ENCODE peak calls at places on chromosomes 13 and 19, in four cellular contexts. G is heart right ventricle, Q is choroid plexus epithelial cell, H is pancreas. C is an unnamed sample.

GRCh38 chr13:26953273-26953672 is 192.7 kb upstream of the GPR12 start:
- DNase-seq in G (no peak), Q (no peak), H (no peak), C (no peak)

GRCh38 chr13:110915874-110916670 is 1.2 kb upstream of the ANKRD10 start:
- DNase-seq in G (no peak), Q (peak), H (no peak), C (no peak)

GRCh38 chr13:28071424-28071823 is 29.0 kb downstream of the FLT3 start:
- DNase-seq in G (no peak), Q (no peak), H (no peak), C (no peak)

GRCh38 chr19:3783660-3784584 is 2.3 kb downstream of the MATK start:
- DNase-seq in G (no peak), Q (no peak), H (no peak), C (no peak)

GRCh38 chr19:4889034-4889825 is 13.5 kb downstream of the ARRDC5 start:
- DNase-seq in G (no peak), Q (peak), H (no peak), C (no peak)

GRCh38 chr13:41383400-41383799 is 72.3 kb downstream of the NAA16 start:
- DNase-seq in G (no peak), Q (peak), H (no peak), C (no peak)

GRCh38 chr13:52916483-52916990 is 68.1 kb upstream of the PCDH8 start:
- DNase-seq in G (no peak), Q (no peak), H (no peak), C (no peak)

GRCh38 chr19:39342647-39343305 is 555 bp downstream of the SAMD4B start:
- DNase-seq in G (peak), Q (peak), H (no peak), C (no peak)

GRCh38 chr19:3176715-3177501 is 1.7 kb upstream of the S1PR4 start:
- DNase-seq in G (no peak), Q (peak), H (no peak), C (no peak)

GRCh38 chr13:28441533-28441928 is 53.4 kb downstream of the FLT1 start:
- DNase-seq in G (no peak), Q (no peak), H (no peak), C (no peak)

GRCh38 chr13:38902551-38902950 is 88.1 kb downstream of the STOML3 start:
- DNase-seq in G (no peak), Q (no peak), H (no peak), C (no peak)

GRCh38 chr19:42353341-42354015 is 28.0 kb downstream of the MEGF8 start:
- DNase-seq in G (no peak), Q (no peak), H (no peak), C (no peak)

GRCh38 chr19:54179921-54180452 is 7.0 kb upstream of the TMC4 start:
- DNase-seq in G (no peak), Q (peak), H (no peak), C (no peak)

GRCh38 chr13:98996046-98996445 is 18.2 kb upstream of the DOCK9 start:
- DNase-seq in G (no peak), Q (no peak), H (no peak), C (no peak)

GRCh38 chr13:61417171-61417570 is 1.5 kb upstream of the PCDH20 start:
- DNase-seq in G (no peak), Q (no peak), H (no peak), C (no peak)

GRCh38 chr13:74136089-74136658 is 2.0 kb upstream of the KLF12 start:
- DNase-seq in G (peak), Q (peak), H (no peak), C (no peak)

GRCh38 chr19:6587093-6587820 is 3.7 kb downstream of the CD70 start:
- DNase-seq in G (no peak), Q (no peak), H (no peak), C (no peak)

GRCh38 chr19:4115050-4115817 is 8.7 kb downstream of the MAP2K2 start:
- DNase-seq in G (peak), Q (no peak), H (no peak), C (no peak)

GRCh38 chr19:31330761-31331160 is 18.5 kb downstream of the TSHZ3 start:
- DNase-seq in G (no peak), Q (no peak), H (no peak), C (no peak)

GRCh38 chr13:113291997-113292862 is 4.8 kb upstream of the LAMP1 start:
- DNase-seq in G (no peak), Q (peak), H (no peak), C (no peak)

GRCh38 chr19:6392219-6393073 is 518 bp downstream of the GTF2F1 start:
- DNase-seq in G (no peak), Q (no peak), H (no peak), C (no peak)

GRCh38 chr19:12996542-12997094 is 1.3 kb downstream of the NFIX start:
- DNase-seq in G (peak), Q (no peak), H (peak), C (no peak)

GRCh38 chr13:34933349-34933748 is 8.7 kb upstream of the NBEA start:
- DNase-seq in G (no peak), Q (no peak), H (no peak), C (no peak)

GRCh38 chr13:51867062-51867461 is 5.3 kb downstream of the CCDC70 start:
- DNase-seq in G (no peak), Q (no peak), H (no peak), C (no peak)

GRCh38 chr19:54281008-54281728 is at the start of gene LILRB2:
- DNase-seq in G (no peak), Q (no peak), H (no peak), C (no peak)

GRCh38 chr19:40633207-40633606 is 32.0 kb downstream of the LTBP4 start:
- DNase-seq in G (no peak), Q (peak), H (no peak), C (no peak)

GRCh38 chr19:50349277-50350057 is 16.0 kb downstream of the NAPSA start:
- DNase-seq in G (no peak), Q (no peak), H (no peak), C (no peak)
- TF ChIP-seq CTCF in G (no peak), Q (peak), H (no peak), C (peak)

DNA sequence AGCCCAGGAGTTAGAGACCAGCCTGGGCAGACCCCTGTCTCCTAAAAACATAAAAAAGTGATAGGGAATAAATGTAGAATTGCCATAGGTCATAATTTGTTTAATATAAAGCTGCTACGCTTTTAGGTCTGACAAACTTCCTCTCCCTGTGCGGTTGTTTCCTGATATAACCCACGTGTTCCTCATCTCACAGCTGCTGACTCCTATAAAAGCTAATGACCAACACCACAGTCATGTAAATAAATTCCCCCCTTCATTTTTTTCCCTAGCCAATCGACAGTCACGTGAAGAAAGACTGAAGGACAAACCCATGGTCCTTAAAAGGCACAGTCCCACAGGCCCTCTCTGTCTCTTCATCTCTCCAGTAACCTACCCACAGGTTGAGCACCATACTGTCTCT is 27.5 kb downstream of the ZNF266 start:
- DNase-seq in G (no peak), Q (no peak), H (no peak), C (no peak)
- H3K4me3 ChIP-seq in G (no peak), Q (peak), H (no peak), C (no peak)

GRCh38 chr19:17854061-17854460 is 5.6 kb upstream of the RPL18A start:
- DNase-seq in G (no peak), Q (no peak), H (no peak), C (no peak)
- TF ChIP-seq CTCF in G (no peak), Q (no peak), H (no peak), C (no peak)

DNA sequence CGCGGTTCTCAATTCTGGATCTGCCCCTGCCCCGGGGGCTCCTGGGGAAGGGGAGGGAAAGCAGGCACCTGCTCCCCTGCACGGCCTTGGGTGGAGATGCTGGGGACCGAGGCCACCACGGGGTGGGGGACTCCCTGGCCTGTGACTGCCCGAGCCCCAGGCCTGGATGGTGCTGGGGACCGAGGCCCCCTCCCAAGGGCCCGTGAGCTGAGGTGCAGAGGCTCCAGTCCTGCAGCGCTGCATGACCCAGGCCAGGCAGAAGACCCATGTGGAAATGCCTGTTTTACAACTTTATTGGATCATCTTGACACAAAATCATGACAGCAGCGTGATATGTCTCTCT is 4.0 kb downstream of the IZUMO4 start:
- DNase-seq in G (no peak), Q (no peak), H (no peak), C (no peak)
- H3K4me3 ChIP-seq in G (no peak), Q (no peak), H (no peak), C (no peak)

GRCh38 chr19:50280983-50281382 is 48.2 kb downstream of the KCNC3 start:
- DNase-seq in G (no peak), Q (no peak), H (no peak), C (no peak)

GRCh38 chr19:50276370-50277063 is 52.7 kb downstream of the KCNC3 start:
- DNase-seq in G (no peak), Q (no peak), H (no peak), C (no peak)

GRCh38 chr19:50277966-50278580 is 51.1 kb downstream of the KCNC3 start:
- DNase-seq in G (no peak), Q (no peak), H (no peak), C (no peak)

GRCh38 chr19:50281491-50281890 is 47.7 kb downstream of the KCNC3 start:
- DNase-seq in G (no peak), Q (no peak), H (no peak), C (no peak)

DNA sequence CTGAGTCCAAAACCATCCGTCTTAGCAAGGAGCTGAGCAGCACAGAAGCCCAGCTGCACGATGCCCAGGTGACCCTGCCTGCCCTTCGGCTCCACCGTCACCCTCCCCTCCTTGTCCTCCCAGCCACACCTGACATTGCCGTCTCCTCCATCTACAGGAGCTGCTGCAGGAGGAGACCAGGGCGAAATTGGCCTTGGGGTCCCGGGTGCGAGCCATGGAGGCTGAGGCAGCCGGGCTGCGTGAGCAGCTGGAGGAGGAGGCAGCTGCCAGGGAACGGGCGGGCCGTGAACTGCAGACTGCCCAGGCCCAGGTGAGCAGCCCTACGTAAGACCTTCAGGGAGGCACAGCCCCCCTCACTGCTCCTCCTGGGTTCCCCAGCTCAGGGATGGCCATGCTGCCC is 49.1 kb downstream of the KCNC3 start:
- DNase-seq in G (no peak), Q (no peak), H (no peak), C (no peak)
- TF ChIP-seq CTCF in G (no peak), Q (no peak), H (no peak), C (no peak)

DNA sequence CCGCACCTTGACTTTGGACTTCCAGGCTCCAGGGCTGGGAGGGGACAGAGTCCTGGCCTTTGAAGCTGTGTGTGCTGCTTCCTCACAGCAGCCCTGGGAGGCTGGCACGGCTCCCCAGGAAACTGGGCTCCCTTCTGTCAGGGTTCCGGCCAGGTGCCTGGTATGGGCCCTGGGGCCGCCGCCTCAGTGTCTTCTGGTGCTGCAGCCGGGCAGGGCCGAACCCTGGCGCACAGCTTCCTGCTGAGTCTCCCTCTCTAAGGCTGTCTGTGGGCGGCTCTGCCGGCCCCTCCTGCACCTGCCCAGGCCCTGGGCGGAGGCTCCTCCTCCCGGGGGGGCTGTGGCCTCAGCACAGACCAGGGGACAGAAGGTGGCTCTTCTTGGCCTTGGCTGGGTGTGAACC is 32.4 kb downstream of the GPX4 start:
- DNase-seq in G (no peak), Q (no peak), H (no peak), C (no peak)
- H3K4me3 ChIP-seq in G (no peak), Q (no peak), H (no peak), C (no peak)

C was measured in epithelial cell of proximal tubule.